ENCODE peak calls at places on chromosomes 12 and 14, in six cellular contexts. G is NCI-H345, N is GDM1, C is AG09309, F is HTR-8/SVneo, W is NCI-H1694. A is an unnamed sample.

GRCh38 chr12:109308534-109309440 is at the start of gene FOXN4:
- DNase-seq in G (no peak), N (no peak), C (no peak), F (no peak), W (no peak), A (peak; percentile 40)

GRCh38 chr14:28987516-28987915 is 220.9 kb downstream of the FOXG1 start:
- DNase-seq in G (no peak), N (no peak), C (no peak), F (no peak), W (no peak), A (no peak)

GRCh38 chr14:23085458-23085857 is 9.5 kb downstream of the ACIN1 start:
- DNase-seq in G (no peak), N (no peak), C (no peak), F (no peak), W (no peak), A (no peak)

GRCh38 chr14:104299993-104300761 is 161.8 kb downstream of the KIF26A start:
- DNase-seq in G (no peak), N (no peak), C (no peak), F (no peak), W (no peak), A (no peak)

GRCh38 chr14:22842211-22843122 is 6.1 kb downstream of the MMP14 start:
- DNase-seq in G (no peak), N (no peak), C (no peak), F (no peak), W (no peak), A (no peak)

GRCh38 chr12:53060721-53061276 is 10.9 kb downstream of the TNS2 start:
- DNase-seq in G (peak; percentile 62), N (no peak), C (no peak), F (no peak), W (no peak), A (peak; percentile 46)

GRCh38 chr12:81591256-81591655 is 167.9 kb downstream of the PPFIA2 start:
- DNase-seq in G (no peak), N (no peak), C (no peak), F (no peak), W (no peak), A (no peak)

GRCh38 chr14:28704153-28704552 is 62.4 kb upstream of the FOXG1 start:
- DNase-seq in G (no peak), N (no peak), C (no peak), F (no peak), W (no peak), A (no peak)

GRCh38 chr12:19045421-19045820 is 84.1 kb upstream of the PLEKHA5 start:
- DNase-seq in G (no peak), N (no peak), C (no peak), F (no peak), W (no peak), A (no peak)

GRCh38 chr12:127149226-127149964 is 1117.6 kb upstream of the TMEM132C start:
- DNase-seq in G (no peak), N (no peak), C (peak; percentile 87), F (no peak), W (no peak), A (no peak)

GRCh38 chr12:3030821-3031415 is 46.3 kb upstream of the TSPAN9 start:
- DNase-seq in G (no peak), N (no peak), C (no peak), F (no peak), W (no peak), A (no peak)

GRCh38 chr14:68364823-68365222 is 428.0 kb downstream of the ZFP36L1 start:
- DNase-seq in G (no peak), N (no peak), C (no peak), F (peak; percentile 59), W (no peak), A (no peak)

GRCh38 chr12:5577239-5577638 is 145.3 kb downstream of the NTF3 start:
- DNase-seq in G (no peak), N (no peak), C (no peak), F (no peak), W (no peak), A (no peak)

GRCh38 chr12:93094988-93095737 is 166.1 kb upstream of the EEA1 start:
- DNase-seq in G (no peak), N (no peak), C (no peak), F (no peak), W (no peak), A (no peak)

A was measured in NCI-H1092.